ENCODE peak calls at places on chromosomes 2 and 18, in eight cellular contexts. N is G401, J is AG09319, R is iPS-NIHi11, V is GF-D8, P is NCI-H1930, S is M059J, Q is HTR-8/SVneo. W is an unnamed sample.

GRCh38 chr2:77484026-77484425 is 38.1 kb downstream of the LRRTM4 start:
- DNase-seq in N (no peak), J (no peak), R (no peak), V (no peak), P (no peak), S (no peak), Q (no peak), W (no peak)

GRCh38 chr2:128282246-128282975 is 36.3 kb downstream of the HS6ST1 start:
- DNase-seq in N (peak; percentile 80), J (no peak), R (no peak), V (no peak), P (no peak), S (no peak), Q (no peak), W (no peak)

GRCh38 chr2:36568533-36569246 is 29.3 kb downstream of the FEZ2 start:
- DNase-seq in N (no peak), J (no peak), R (no peak), V (no peak), P (no peak), S (peak; percentile 94), Q (peak; percentile 48), W (no peak)

GRCh38 chr18:23837591-23837990 is 148.3 kb downstream of the LAMA3 start:
- DNase-seq in N (no peak), J (no peak), R (no peak), V (no peak), P (no peak), S (peak; percentile 79), Q (peak; percentile 34), W (no peak)

GRCh38 chr2:155633060-155633839 is 699.3 kb downstream of the NR4A2 start:
- DNase-seq in N (no peak), J (no peak), R (no peak), V (no peak), P (no peak), S (no peak), Q (no peak), W (no peak)

GRCh38 chr2:168920504-168921157 is 19.5 kb downstream of the G6PC2 start:
- DNase-seq in N (no peak), J (no peak), R (peak; percentile 33), V (no peak), P (no peak), S (peak; percentile 22), Q (peak; percentile 24), W (no peak)

GRCh38 chr2:70994055-70994444 is 623 bp downstream of the TEX261 start:
- DNase-seq in N (no peak), J (no peak), R (no peak), V (no peak), P (no peak), S (no peak), Q (no peak), W (no peak)

GRCh38 chr18:8303151-8303770 is 306.0 kb upstream of the RAB12 start:
- DNase-seq in N (peak; percentile 70), J (no peak), R (no peak), V (no peak), P (no peak), S (no peak), Q (no peak), W (no peak)

GRCh38 chr2:69253893-69254292 is 133.1 kb downstream of the GFPT1 start:
- DNase-seq in N (peak; percentile 57), J (peak; percentile 69), R (no peak), V (no peak), P (no peak), S (peak; percentile 97), Q (peak; percentile 93), W (peak; percentile 84)

GRCh38 chr2:112958428-112959108 is 19.2 kb upstream of the IL36G start:
- DNase-seq in N (peak; percentile 83), J (peak; percentile 12), R (peak; percentile 80), V (no peak), P (peak; percentile 36), S (peak; percentile 68), Q (peak; percentile 56), W (no peak)

GRCh38 chr2:96883306-96883705 is 13.4 kb upstream of the SEMA4C start:
- DNase-seq in N (no peak), J (no peak), R (no peak), V (no peak), P (no peak), S (no peak), Q (no peak), W (no peak)

GRCh38 chr2:60608679-60609078 is 55.2 kb upstream of the BCL11A start:
- DNase-seq in N (no peak), J (no peak), R (no peak), V (no peak), P (no peak), S (no peak), Q (no peak), W (no peak)

GRCh38 chr2:10149684-10150083 is 27.1 kb downstream of the RRM2 start:
- DNase-seq in N (no peak), J (no peak), R (no peak), V (no peak), P (no peak), S (no peak), Q (no peak), W (no peak)

GRCh38 chr2:234257859-234258561 is 207.5 kb downstream of the SPP2 start:
- DNase-seq in N (peak; percentile 90), J (peak; percentile 77), R (peak; percentile 73), V (no peak), P (no peak), S (peak; percentile 98), Q (peak; percentile 86), W (peak; percentile 89)

GRCh38 chr2:118535818-118536212 is 311.6 kb downstream of the EN1 start:
- DNase-seq in N (no peak), J (no peak), R (no peak), V (no peak), P (no peak), S (no peak), Q (no peak), W (no peak)

GRCh38 chr2:150100834-150101233 is 386.6 kb downstream of the RND3 start:
- DNase-seq in N (no peak), J (no peak), R (no peak), V (no peak), P (no peak), S (no peak), Q (no peak), W (no peak)

GRCh38 chr2:222861411-222862067 is 703 bp downstream of the ACSL3 start:
- DNase-seq in N (peak; percentile 39), J (no peak), R (no peak), V (no peak), P (no peak), S (peak; percentile 22), Q (no peak), W (no peak)

GRCh38 chr18:49321800-49322461 is 138.5 kb downstream of the DYM start:
- DNase-seq in N (no peak), J (peak; percentile 25), R (no peak), V (no peak), P (no peak), S (peak; percentile 64), Q (no peak), W (peak; percentile 21)

GRCh38 chr2:238814815-238815214 is 33.1 kb upstream of the TWIST2 start:
- DNase-seq in N (no peak), J (no peak), R (no peak), V (no peak), P (no peak), S (no peak), Q (no peak), W (no peak)

GRCh38 chr2:228329279-228329678 is 147.8 kb upstream of the SPHKAP start:
- DNase-seq in N (peak; percentile 97), J (no peak), R (no peak), V (no peak), P (no peak), S (no peak), Q (no peak), W (no peak)

GRCh38 chr2:43576983-43577892 is 18.6 kb downstream of the THADA start:
- DNase-seq in N (peak; percentile 67), J (peak; percentile 54), R (peak; percentile 45), V (peak; percentile 44), P (peak; percentile 20), S (peak; percentile 58), Q (peak; percentile 56), W (no peak)

GRCh38 chr2:29053680-29054400 is 20.5 kb downstream of the PCARE start:
- DNase-seq in N (no peak), J (no peak), R (no peak), V (no peak), P (no peak), S (peak; percentile 15), Q (no peak), W (no peak)

GRCh38 chr2:101253013-101253712 is 477 bp downstream of the CNOT11 start:
- DNase-seq in N (peak; percentile 49), J (peak; percentile 28), R (peak; percentile 69), V (peak; percentile 10), P (peak; percentile 33), S (peak; percentile 65), Q (peak; percentile 28), W (no peak)

GRCh38 chr2:57877811-57878572 is 168.6 kb upstream of the VRK2 start:
- DNase-seq in N (no peak), J (no peak), R (no peak), V (no peak), P (peak; percentile 21), S (peak; percentile 40), Q (no peak), W (no peak)

GRCh38 chr2:20106746-20107145 is 55.3 kb upstream of the LAPTM4A start:
- DNase-seq in N (no peak), J (no peak), R (peak; percentile 55), V (no peak), P (no peak), S (no peak), Q (no peak), W (no peak)

GRCh38 chr2:1528273-1529064 is 115.2 kb downstream of the TPO start:
- DNase-seq in N (no peak), J (no peak), R (no peak), V (no peak), P (no peak), S (no peak), Q (no peak), W (no peak)

GRCh38 chr2:109497447-109497846 is 116.3 kb downstream of the SEPTIN10 start:
- DNase-seq in N (no peak), J (peak; percentile 36), R (no peak), V (no peak), P (no peak), S (peak; percentile 79), Q (peak; percentile 84), W (peak; percentile 86)

GRCh38 chr18:57834616-57835015 is 31.5 kb upstream of the ATP8B1 start:
- DNase-seq in N (no peak), J (no peak), R (no peak), V (no peak), P (no peak), S (no peak), Q (no peak), W (no peak)

GRCh38 chr2:240220371-240220770 is 79.9 kb upstream of the OTOS start:
- DNase-seq in N (no peak), J (no peak), R (no peak), V (no peak), P (no peak), S (peak; percentile 32), Q (peak; percentile 41), W (no peak)

GRCh38 chr2:217248312-217248935 is 388.6 kb upstream of the TNP1 start:
- DNase-seq in N (peak; percentile 37), J (peak; percentile 43), R (peak; percentile 44), V (no peak), P (no peak), S (peak; percentile 94), Q (no peak), W (no peak)

GRCh38 chr2:237563816-237564215 is 2.6 kb upstream of the PRLH start:
- DNase-seq in N (no peak), J (no peak), R (peak; percentile 88), V (no peak), P (no peak), S (peak; percentile 29), Q (no peak), W (no peak)

GRCh38 chr2:23574919-23575654 is 190.1 kb downstream of the KLHL29 start:
- DNase-seq in N (no peak), J (no peak), R (peak; percentile 74), V (no peak), P (no peak), S (no peak), Q (no peak), W (no peak)

GRCh38 chr18:48161911-48162698 is 231.6 kb upstream of the SMAD2 start:
- DNase-seq in N (peak; percentile 6), J (no peak), R (no peak), V (no peak), P (peak; percentile 87), S (peak; percentile 20), Q (no peak), W (no peak)

GRCh38 chr18:44835555-44836156 is 155.0 kb downstream of the SETBP1 start:
- DNase-seq in N (no peak), J (no peak), R (no peak), V (no peak), P (no peak), S (peak; percentile 87), Q (no peak), W (no peak)

W was measured in BJ.